ENCODE peak calls at places on chromosomes 5 and 9, in five cellular contexts. S is SK-N-SH, X is GM12891, Q is HepG2, J is GM12878. Y is an unnamed sample.

GRCh38 chr9:91659529-91660294 is 236.1 kb upstream of the NFIL3 start:
- DNase-seq in S (peak; percentile 71), Q (no peak), J (no peak), X (no peak), Y (no peak)

GRCh38 chr5:146426853-146427618 is 20.1 kb upstream of the TCERG1 start:
- DNase-seq in S (peak; percentile 49), Q (peak; percentile 39), X (no peak), J (no peak), Y (no peak)

GRCh38 chr9:120937127-120937526 is 10.5 kb upstream of the TRAF1 start:
- DNase-seq in Q (no peak), X (no peak), J (no peak), S (no peak), Y (no peak)

GRCh38 chr9:96136992-96137665 is 164.8 kb downstream of the HSD17B3 start:
- DNase-seq in J (peak; percentile 69), Q (no peak), X (peak; percentile 60), S (no peak), Y (peak; percentile 47)

GRCh38 chr9:113548221-113549041 is 84.9 kb downstream of the RGS3 start:
- DNase-seq in Q (peak; percentile 93), S (no peak), X (no peak), J (no peak), Y (no peak)

GRCh38 chr9:111622626-111623025 is 8.5 kb upstream of the DNAJC25 start:
- DNase-seq in S (no peak), J (no peak), Q (peak; percentile 68), X (no peak), Y (no peak)

GRCh38 chr5:12384005-12384404 is 479.8 kb upstream of the CTNND2 start:
- DNase-seq in X (no peak), J (no peak), Q (no peak), S (no peak), Y (no peak)

GRCh38 chr9:13648676-13649075 is 369.2 kb upstream of the MPDZ start:
- DNase-seq in X (no peak), S (no peak), J (no peak), Q (no peak), Y (no peak)

GRCh38 chr9:35891649-35892048 is 14.4 kb upstream of the HRCT1 start:
- DNase-seq in Q (no peak), J (no peak), S (no peak), X (no peak), Y (no peak)

GRCh38 chr9:108786756-108787663 is 68.8 kb downstream of the ACTL7B start:
- DNase-seq in J (no peak), X (no peak), S (no peak), Q (no peak), Y (no peak)

GRCh38 chr9:127545196-127546124 is 66.6 kb upstream of the STXBP1 start:
- DNase-seq in S (no peak), Q (peak; percentile 96), X (no peak), J (no peak), Y (no peak)

GRCh38 chr9:81814794-81815464 is 113.3 kb upstream of the SPATA31D4 start:
- DNase-seq in X (no peak), S (no peak), J (peak; percentile 27), Q (no peak), Y (no peak)

GRCh38 chr5:135353952-135354721 is 44.9 kb downstream of the MACROH2A1 start:
- DNase-seq in X (no peak), J (no peak), Q (no peak), S (no peak), Y (no peak)

GRCh38 chr5:147303976-147304375 is 69.2 kb downstream of the STK32A start:
- DNase-seq in Q (no peak), J (no peak), X (no peak), S (no peak), Y (no peak)

GRCh38 chr5:59275537-59276276 is 617.8 kb downstream of the PDE4D start:
- DNase-seq in J (no peak), Q (no peak), S (no peak), X (no peak), Y (no peak)

GRCh38 chr5:86749841-86750240 is 132.1 kb downstream of the COX7C start:
- DNase-seq in S (no peak), X (no peak), Q (no peak), J (no peak), Y (no peak)

GRCh38 chr5:32471784-32472183 is 27.2 kb upstream of the ZFR start:
- DNase-seq in S (peak; percentile 21), Q (no peak), X (no peak), J (no peak), Y (no peak)

GRCh38 chr5:32473072-32473471 is 28.5 kb upstream of the ZFR start:
- DNase-seq in S (no peak), X (no peak), Q (no peak), J (no peak), Y (no peak)

GRCh38 chr5:32474201-32474854 is 29.8 kb upstream of the ZFR start:
- DNase-seq in S (no peak), J (no peak), Q (no peak), X (no peak), Y (no peak)

GRCh38 chr5:32476891-32477290 is 32.4 kb upstream of the ZFR start:
- DNase-seq in S (no peak), Q (no peak), J (no peak), X (no peak), Y (no peak)

DNA sequence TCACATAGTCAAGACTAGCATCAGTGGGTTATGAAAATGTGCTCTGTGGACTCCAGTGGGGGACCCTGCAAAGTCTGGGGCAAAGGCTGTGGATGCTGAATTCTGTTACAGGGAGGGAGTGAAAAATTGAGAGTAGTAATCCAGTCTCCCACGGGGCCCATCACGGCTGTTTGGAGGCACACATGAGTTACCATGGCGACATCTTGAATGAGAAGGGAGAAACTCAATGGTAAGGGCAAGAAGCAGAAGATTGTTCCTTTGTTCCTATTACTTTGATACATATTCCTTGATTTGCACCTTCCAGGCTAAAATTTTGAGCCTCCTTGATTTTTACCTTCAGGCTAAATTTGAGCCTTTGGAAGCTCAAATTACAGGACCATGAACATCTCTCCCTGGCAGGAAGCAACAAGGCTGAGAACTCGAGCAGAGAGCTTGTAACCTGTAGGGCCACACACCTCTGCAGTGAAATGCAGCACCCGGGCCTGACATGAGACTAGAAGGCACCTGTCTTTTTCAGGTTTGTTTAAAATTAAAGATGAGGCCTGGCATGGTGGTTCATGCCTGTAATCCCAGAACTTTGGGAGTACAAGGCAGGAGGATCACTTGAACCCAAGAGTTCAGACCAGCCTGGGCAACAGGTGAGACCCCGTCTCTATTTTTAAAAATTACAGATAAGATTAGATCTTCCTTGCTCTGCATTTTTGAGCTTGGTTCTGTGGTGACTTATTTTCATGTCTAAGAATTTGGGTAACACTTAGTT is 31.0 kb upstream of the ZFR start:
- DNase-seq in X (no peak), Q (no peak), S (no peak), J (no peak), Y (no peak)
- TF ChIP-seq TAF1 in X (no peak), Q (no peak), S (no peak), J (no peak), Y (no peak)

GRCh38 chr9:34809504-34810186 is 99.7 kb upstream of the CCL21 start:
- DNase-seq in J (no peak), Q (no peak), X (no peak), S (peak; percentile 78), Y (no peak)
- TF ChIP-seq TAF1 in J (no peak), Q (no peak), X (no peak), S (no peak), Y (no peak)

GRCh38 chr5:148421661-148422060 is 37.9 kb downstream of the FBXO38 start:
- DNase-seq in J (no peak), Q (no peak), S (no peak), X (no peak), Y (no peak)

GRCh38 chr5:148414848-148415247 is 31.1 kb downstream of the FBXO38 start:
- DNase-seq in Q (no peak), X (no peak), J (no peak), S (no peak), Y (no peak)

GRCh38 chr5:148418511-148418910 is 34.8 kb downstream of the FBXO38 start:
- DNase-seq in J (no peak), X (no peak), Q (no peak), S (no peak), Y (no peak)

GRCh38 chr5:148412124-148412523 is 28.4 kb downstream of the FBXO38 start:
- DNase-seq in Q (no peak), J (no peak), X (no peak), S (no peak), Y (no peak)

DNA sequence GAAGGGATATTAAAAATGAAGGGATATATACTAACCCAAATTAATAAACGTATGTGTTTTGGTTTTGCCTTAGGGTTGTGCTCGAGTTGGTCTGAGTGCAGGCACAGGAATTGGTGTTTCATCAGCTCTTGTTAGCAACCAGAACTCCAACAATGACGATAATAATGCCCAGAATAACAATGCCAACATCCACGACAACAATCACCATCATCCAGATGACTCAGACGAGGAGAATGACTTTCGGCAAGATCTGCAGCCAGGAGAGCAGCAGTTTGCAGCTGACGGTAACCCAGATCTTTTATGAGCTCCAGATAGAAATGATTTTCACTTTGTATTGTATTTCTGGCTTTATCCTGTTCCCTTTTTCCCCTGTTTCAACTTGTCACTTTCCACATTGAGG is 33.2 kb downstream of the FBXO38 start:
- DNase-seq in J (no peak), S (no peak), Q (no peak), X (no peak), Y (no peak)
- TF ChIP-seq TAF1 in J (no peak), S (no peak), Q (no peak), X (no peak), Y (no peak)

DNA sequence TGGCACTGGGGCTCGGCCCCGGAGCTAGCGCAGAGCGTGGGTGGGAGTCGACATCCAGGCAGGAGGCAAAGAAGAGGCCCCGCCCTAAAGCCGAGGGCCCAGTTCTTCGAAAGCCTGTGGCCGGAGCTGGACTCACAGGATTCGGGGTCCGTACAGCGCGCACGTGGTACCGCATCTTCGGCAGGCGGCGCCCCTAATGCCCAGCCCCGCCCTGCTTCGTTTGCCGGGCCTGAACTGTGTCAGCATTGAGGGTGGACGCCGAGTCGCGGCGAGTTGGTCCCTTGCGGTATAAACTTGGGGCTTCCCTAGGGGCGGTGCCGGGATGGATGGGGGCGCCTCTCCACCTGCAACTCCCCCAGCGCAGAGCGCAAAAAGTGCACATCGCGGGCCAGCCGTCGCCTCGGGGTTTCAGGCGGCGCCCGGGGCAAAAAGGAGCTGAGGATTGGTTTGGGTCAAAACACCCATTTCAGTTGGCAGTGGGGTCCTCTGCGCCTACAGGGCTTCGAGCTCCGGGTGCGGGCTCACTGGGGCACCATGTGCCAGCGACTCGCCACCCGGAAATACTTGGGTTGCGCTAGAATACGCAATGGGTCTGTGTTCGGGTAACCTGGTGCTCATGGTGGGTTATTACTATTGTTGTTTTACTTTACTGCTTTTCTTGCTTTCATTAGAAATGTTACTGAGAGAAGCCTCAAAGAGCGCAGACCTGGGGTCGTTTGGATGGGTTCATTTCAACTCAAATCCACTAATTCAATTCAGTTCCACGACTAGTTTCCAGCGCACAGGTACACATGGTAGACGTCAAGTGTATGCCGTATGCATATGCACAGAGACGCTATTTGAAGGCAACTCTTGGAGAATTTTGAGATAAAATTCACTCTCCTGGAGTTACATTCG is 3.9 kb upstream of the PAX5 start:
- DNase-seq in J (no peak), X (no peak), S (peak; percentile 65), Q (no peak), Y (peak; percentile 44)
- TF ChIP-seq TAF1 in J (peak; percentile 24), X (peak; percentile 39), S (no peak), Q (no peak), Y (no peak)

Y was measured in GM12892.